ENCODE peak calls at places on chromosome 9, in five cellular contexts. C, S, U, I and Q are unnamed samples.

GRCh38 chr9:108756746-108757490 is 98.9 kb downstream of the ACTL7B start:
- DNase-seq in C (peak), S (no peak), U (no peak), I (no peak), Q (peak)

GRCh38 chr9:133864011-133864410 is 125.9 kb upstream of the SARDH start:
- DNase-seq in C (no peak), S (peak), U (no peak), I (no peak), Q (no peak)

GRCh38 chr9:32782476-32783167 is 718 bp upstream of the TMEM215 start:
- DNase-seq in C (no peak), S (no peak), U (no peak), I (no peak), Q (no peak)

GRCh38 chr9:83955985-83956287 is 24.1 kb downstream of the HNRNPK start:
- DNase-seq in C (no peak), S (no peak), U (no peak), I (no peak), Q (no peak)

GRCh38 chr9:89683626-89684025 is 78.8 kb downstream of the GADD45G start:
- DNase-seq in C (no peak), S (no peak), U (no peak), I (no peak), Q (no peak)

GRCh38 chr9:123059472-123060220 is 26.2 kb downstream of the GPR21 start:
- DNase-seq in C (no peak), S (no peak), U (no peak), I (no peak), Q (no peak)

GRCh38 chr9:73183917-73184861 is 32.5 kb downstream of the ANXA1 start:
- DNase-seq in C (peak), S (peak), U (peak), I (no peak), Q (peak)

GRCh38 chr9:87029904-87030303 is 82.6 kb upstream of the GAS1 start:
- DNase-seq in C (no peak), S (no peak), U (no peak), I (no peak), Q (no peak)

GRCh38 chr9:28014212-28014611 is 440.9 kb upstream of the C9orf72 start:
- DNase-seq in C (no peak), S (no peak), U (no peak), I (no peak), Q (no peak)

GRCh38 chr9:94648191-94648590 is 8.9 kb upstream of the FBP1 start:
- DNase-seq in C (no peak), S (no peak), U (no peak), I (no peak), Q (no peak)

GRCh38 chr9:121262953-121263352 is 5.0 kb upstream of the GSN start:
- DNase-seq in C (no peak), S (no peak), U (no peak), I (no peak), Q (no peak)

GRCh38 chr9:28365736-28366135 is 792.5 kb upstream of the C9orf72 start:
- DNase-seq in C (no peak), S (peak), U (no peak), I (no peak), Q (no peak)

GRCh38 chr9:92463989-92464388 is 18.3 kb downstream of the ASPN start:
- DNase-seq in C (no peak), S (peak), U (no peak), I (no peak), Q (peak)

GRCh38 chr9:70630971-70631370 is 216.5 kb upstream of the KLF9 start:
- DNase-seq in C (no peak), S (no peak), U (no peak), I (no peak), Q (no peak)

GRCh38 chr9:134734270-134734669 is 92.7 kb downstream of the COL5A1 start:
- DNase-seq in C (no peak), S (peak), U (no peak), I (no peak), Q (no peak)

GRCh38 chr9:14633148-14633547 is 60.1 kb downstream of the ZDHHC21 start:
- DNase-seq in C (no peak), S (no peak), U (no peak), I (no peak), Q (no peak)

DNA sequence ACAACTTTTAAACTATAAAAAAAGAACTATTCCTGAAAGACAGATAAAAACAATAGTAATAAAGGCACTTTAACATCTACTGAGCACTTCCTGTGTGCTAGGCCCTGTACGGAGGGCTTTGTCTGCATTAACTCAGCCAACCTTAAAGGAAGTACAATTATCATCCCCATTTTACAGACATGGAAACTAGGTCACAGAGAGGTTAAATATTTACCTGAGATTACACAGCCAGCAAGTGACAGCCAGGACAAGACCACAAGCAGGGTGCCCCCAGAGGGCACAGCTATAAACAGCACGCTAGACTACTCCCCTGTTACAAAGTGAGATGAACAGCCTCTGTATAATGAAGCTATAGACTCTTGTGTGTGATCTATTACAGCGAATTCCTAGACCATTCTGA is 25.5 kb downstream of the DDX31 start:
- DNase-seq in C (no peak), S (no peak), U (no peak), I (peak), Q (no peak)
- TF ChIP-seq CTCF in C (no peak), S (peak), U (peak), I (no peak), Q (no peak)

DNA sequence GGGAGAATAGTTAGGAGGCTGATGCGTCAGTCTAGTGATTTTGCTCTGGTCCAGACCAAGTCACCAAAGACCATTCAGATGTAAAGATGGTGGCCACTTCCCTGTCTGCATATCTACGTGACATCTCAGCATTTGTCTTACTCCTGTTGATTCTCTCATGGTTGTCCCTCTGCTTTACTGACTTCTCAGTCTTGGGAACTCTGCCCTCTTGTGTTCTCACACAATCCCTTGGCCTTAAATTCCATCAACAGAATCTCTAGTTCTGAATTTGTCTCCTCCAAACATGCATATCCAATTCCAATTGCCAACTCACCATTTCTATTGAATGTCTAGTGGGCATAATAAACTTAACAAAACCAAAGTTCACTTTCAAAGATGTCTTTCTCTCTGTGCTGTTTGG is 147.8 kb downstream of the SLC24A2 start:
- DNase-seq in C (no peak), S (peak), U (no peak), I (no peak), Q (no peak)
- TF ChIP-seq CTCF in C (no peak), S (no peak), U (no peak), I (no peak), Q (no peak)

DNA sequence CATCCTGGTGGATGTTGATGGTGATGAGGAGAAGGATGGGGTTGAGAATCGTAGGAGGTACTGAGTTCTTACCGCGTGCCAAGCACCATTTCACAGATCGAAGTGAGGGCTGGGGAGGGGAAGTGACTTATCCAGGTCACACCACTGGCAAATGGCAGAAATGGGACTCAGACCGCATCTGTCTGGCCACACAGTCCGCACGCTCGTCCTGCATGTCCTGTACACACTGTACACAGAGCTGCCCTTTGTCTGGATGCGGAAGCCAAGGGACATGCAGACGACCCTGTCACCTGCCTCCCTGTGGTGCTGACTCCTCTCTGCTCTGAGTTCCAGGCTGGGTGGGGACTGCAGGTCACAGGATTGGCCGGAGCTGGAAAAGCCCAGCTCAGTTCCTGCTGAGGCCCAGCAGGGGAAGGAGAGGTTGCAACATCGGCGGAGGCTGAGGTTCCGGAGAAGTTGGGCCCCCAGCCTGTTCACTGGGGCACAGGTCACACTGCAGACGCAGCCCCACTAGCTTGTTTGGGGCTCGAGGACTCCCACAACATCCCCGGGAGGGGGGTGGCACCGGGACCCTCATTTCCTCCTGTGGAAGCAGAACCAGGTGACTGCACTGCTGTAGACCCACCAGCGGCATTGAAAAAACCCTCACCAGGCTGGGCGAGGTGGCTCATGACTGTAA is 165.8 kb upstream of the IER5L start:
- DNase-seq in C (peak), S (peak), U (no peak), I (peak), Q (no peak)
- TF ChIP-seq CTCF in C (no peak), S (no peak), U (no peak), I (no peak), Q (no peak)

DNA sequence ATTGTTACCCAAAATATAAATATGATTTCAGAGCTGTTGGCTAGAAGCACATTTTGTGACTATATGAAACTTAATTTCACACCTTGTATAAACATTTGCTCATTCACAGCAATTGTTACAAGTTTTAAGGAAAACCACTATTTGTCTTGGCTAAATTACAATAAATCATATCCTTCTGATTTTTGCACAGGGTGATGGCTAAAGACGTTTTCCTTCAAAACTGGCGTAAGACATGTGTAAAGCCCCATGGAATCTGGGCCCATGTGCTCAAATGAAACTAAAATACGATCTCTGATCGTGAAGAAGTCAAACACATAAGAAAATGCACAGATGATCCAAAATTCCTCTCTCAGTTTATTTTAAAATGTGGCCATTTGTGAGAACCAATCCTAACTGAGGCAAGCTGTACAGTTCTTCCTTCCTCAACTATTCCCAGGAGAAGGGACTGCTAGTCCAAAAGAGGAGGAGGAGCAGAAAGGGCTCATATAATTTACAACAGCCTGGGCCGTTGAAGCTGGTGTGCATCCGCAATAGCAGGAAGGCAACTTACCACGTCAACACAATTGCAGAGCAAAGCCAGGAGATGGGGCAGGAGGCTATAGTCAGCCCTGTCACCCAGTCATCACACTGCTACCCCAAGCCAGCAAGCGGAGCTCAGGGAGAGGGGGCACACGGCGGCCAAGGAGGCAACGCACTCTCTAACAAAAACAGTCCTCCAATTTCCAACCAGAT is 98.4 kb downstream of the MED27 start:
- DNase-seq in C (no peak), S (peak), U (no peak), I (no peak), Q (no peak)
- TF ChIP-seq CTCF in C (no peak), S (no peak), U (no peak), I (no peak), Q (no peak)